ENCODE peak calls at places on chromosomes 4 and X, in four cellular contexts. One of them, this sample, is unnamed.

GRCh38 chr4:95213361-95213760 is 335.4 kb downstream of the UNC5C start:
- DNase-seq in HepG2: no peak
- DNase-seq in K562: no peak
- DNase-seq in WTC11: no peak
- DNase-seq in this sample: no peak

GRCh38 chrX:145620666-145621065 is 197.0 kb upstream of the SLITRK2 start:
- DNase-seq in HepG2: no peak
- DNase-seq in K562: no peak
- DNase-seq in WTC11: no peak
- DNase-seq in this sample: no peak

GRCh38 chr4:155608231-155608885 is 58.3 kb upstream of the GUCY1A1 start:
- DNase-seq in HepG2: no peak
- DNase-seq in K562: no peak
- DNase-seq in WTC11: no peak
- DNase-seq in this sample: no peak

GRCh38 chrX:134908235-134908834 is 82.5 kb upstream of the SMIM10 start:
- DNase-seq in HepG2: no peak
- DNase-seq in K562: peak
- DNase-seq in WTC11: no peak
- DNase-seq in this sample: peak

GRCh38 chrX:68146054-68146453 is 287.2 kb downstream of the OPHN1 start:
- DNase-seq in HepG2: peak
- DNase-seq in K562: no peak
- DNase-seq in WTC11: no peak
- DNase-seq in this sample: peak

GRCh38 chrX:46831620-46832327 is 5.1 kb upstream of the RP2 start:
- DNase-seq in HepG2: no peak
- DNase-seq in K562: no peak
- DNase-seq in WTC11: no peak
- DNase-seq in this sample: no peak

GRCh38 chrX:121389976-121390709 is 342.7 kb downstream of the GLUD2 start:
- DNase-seq in HepG2: peak
- DNase-seq in K562: no peak
- DNase-seq in WTC11: no peak
- DNase-seq in this sample: no peak

GRCh38 chr4:169044723-169045447 is 34.8 kb upstream of the CBR4 start:
- DNase-seq in HepG2: no peak
- DNase-seq in K562: no peak
- DNase-seq in WTC11: no peak
- DNase-seq in this sample: no peak

GRCh38 chr4:185464184-185464583 is 7.3 kb downstream of the CCDC110 start:
- DNase-seq in HepG2: no peak
- DNase-seq in K562: no peak
- DNase-seq in WTC11: peak
- DNase-seq in this sample: no peak

GRCh38 chr4:168797176-168797575 is 212.9 kb downstream of the CBR4 start:
- DNase-seq in HepG2: peak
- DNase-seq in K562: no peak
- DNase-seq in WTC11: no peak
- DNase-seq in this sample: peak

GRCh38 chr4:74423101-74423500 is 21.8 kb upstream of the AREG start:
- DNase-seq in HepG2: no peak
- DNase-seq in K562: no peak
- DNase-seq in WTC11: no peak
- DNase-seq in this sample: no peak
- TF ChIP-seq HMGXB4 in HepG2: no peak
- TF ChIP-seq HMGXB4 in K562: no peak
- TF ChIP-seq HMGXB4 in WTC11: no peak
- TF ChIP-seq HMGXB4 in this sample: no peak

GRCh38 chrX:44183329-44183728 is 160.1 kb downstream of the EFHC2 start:
- DNase-seq in HepG2: no peak
- DNase-seq in K562: no peak
- DNase-seq in WTC11: no peak
- DNase-seq in this sample: no peak
- TF ChIP-seq HMGXB4 in HepG2: no peak
- TF ChIP-seq HMGXB4 in K562: no peak
- TF ChIP-seq HMGXB4 in WTC11: no peak
- TF ChIP-seq HMGXB4 in this sample: no peak

GRCh38 chr4:128527356-128527755 is 239.7 kb upstream of the PGRMC2 start:
- DNase-seq in HepG2: no peak
- DNase-seq in K562: no peak
- DNase-seq in WTC11: no peak
- DNase-seq in this sample: no peak

GRCh38 chr4:128525939-128526630 is 238.5 kb upstream of the PGRMC2 start:
- DNase-seq in HepG2: no peak
- DNase-seq in K562: no peak
- DNase-seq in WTC11: no peak
- DNase-seq in this sample: no peak

GRCh38 chr4:128525387-128525786 is 237.8 kb upstream of the PGRMC2 start:
- DNase-seq in HepG2: no peak
- DNase-seq in K562: peak
- DNase-seq in WTC11: no peak
- DNase-seq in this sample: no peak

GRCh38 chr4:128528177-128528576 is 240.6 kb upstream of the PGRMC2 start:
- DNase-seq in HepG2: no peak
- DNase-seq in K562: no peak
- DNase-seq in WTC11: no peak
- DNase-seq in this sample: no peak

GRCh38 chr4:128528793-128529553 is 241.4 kb upstream of the PGRMC2 start:
- DNase-seq in HepG2: peak
- DNase-seq in K562: no peak
- DNase-seq in WTC11: no peak
- DNase-seq in this sample: peak
- TF ChIP-seq HMGXB4 in HepG2: no peak
- TF ChIP-seq HMGXB4 in K562: no peak
- TF ChIP-seq HMGXB4 in WTC11: no peak
- TF ChIP-seq HMGXB4 in this sample: no peak

DNA sequence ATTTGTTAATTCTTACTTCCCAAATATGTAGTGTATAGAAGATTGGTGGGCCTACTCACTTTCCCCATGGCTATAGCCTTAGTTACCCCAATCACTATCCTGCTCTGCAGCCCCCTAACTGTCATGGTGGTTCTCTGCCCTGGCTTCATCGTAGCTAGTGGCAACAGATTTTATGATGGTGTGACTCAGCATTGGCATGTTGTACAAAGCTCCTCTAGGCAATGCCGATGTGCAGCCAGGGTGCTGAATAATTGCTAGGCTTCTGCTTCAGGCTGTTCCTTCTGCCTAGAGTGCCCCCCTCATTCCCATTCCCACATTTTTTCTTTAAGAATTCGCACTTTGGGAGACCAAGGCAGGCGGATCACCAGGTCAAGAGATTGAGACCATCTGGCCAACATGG is 35.2 kb downstream of the AFF2 start:
- DNase-seq in HepG2: no peak
- DNase-seq in K562: no peak
- DNase-seq in WTC11: no peak
- DNase-seq in this sample: no peak
- TF ChIP-seq HMGXB4 in HepG2: no peak
- TF ChIP-seq HMGXB4 in K562: no peak
- TF ChIP-seq HMGXB4 in WTC11: no peak
- TF ChIP-seq HMGXB4 in this sample: no peak

GRCh38 chr4:173213296-173213695 is 44.7 kb downstream of the GALNT7 start:
- DNase-seq in HepG2: no peak
- DNase-seq in K562: no peak
- DNase-seq in WTC11: no peak
- DNase-seq in this sample: no peak

GRCh38 chr4:173212379-173212778 is 43.8 kb downstream of the GALNT7 start:
- DNase-seq in HepG2: no peak
- DNase-seq in K562: no peak
- DNase-seq in WTC11: no peak
- DNase-seq in this sample: no peak

GRCh38 chr4:173214231-173214630 is 45.6 kb downstream of the GALNT7 start:
- DNase-seq in HepG2: no peak
- DNase-seq in K562: peak
- DNase-seq in WTC11: no peak
- DNase-seq in this sample: no peak

GRCh38 chr4:173217075-173217474 is 48.5 kb downstream of the GALNT7 start:
- DNase-seq in HepG2: no peak
- DNase-seq in K562: no peak
- DNase-seq in WTC11: no peak
- DNase-seq in this sample: no peak

GRCh38 chr4:173214661-173215060 is 46.0 kb downstream of the GALNT7 start:
- DNase-seq in HepG2: no peak
- DNase-seq in K562: no peak
- DNase-seq in WTC11: no peak
- DNase-seq in this sample: no peak
- TF ChIP-seq HMGXB4 in HepG2: no peak
- TF ChIP-seq HMGXB4 in K562: no peak
- TF ChIP-seq HMGXB4 in WTC11: no peak
- TF ChIP-seq HMGXB4 in this sample: no peak

DNA sequence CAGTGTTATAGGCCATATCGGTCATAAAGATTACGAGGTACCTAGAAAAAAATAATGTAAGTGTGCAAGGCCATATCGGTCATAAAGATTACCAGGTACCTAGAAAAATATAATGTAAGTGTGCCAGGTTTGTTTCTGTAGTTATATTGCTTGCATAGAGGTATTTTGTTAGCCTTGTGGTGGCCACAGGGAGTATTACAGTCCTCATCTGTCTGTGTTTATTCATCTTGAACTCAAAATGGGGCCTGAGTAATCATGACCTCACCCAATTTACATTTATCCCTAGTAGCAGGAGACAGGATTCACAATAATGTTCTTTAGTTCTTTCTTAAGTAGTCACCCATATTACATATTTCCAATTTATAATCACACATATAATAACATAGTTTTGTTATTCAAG is 459.7 kb downstream of the MID1IP1 start:
- DNase-seq in HepG2: no peak
- DNase-seq in K562: peak
- DNase-seq in WTC11: no peak
- DNase-seq in this sample: no peak
- TF ChIP-seq HMGXB4 in HepG2: no peak
- TF ChIP-seq HMGXB4 in K562: no peak
- TF ChIP-seq HMGXB4 in WTC11: no peak
- TF ChIP-seq HMGXB4 in this sample: no peak

DNA sequence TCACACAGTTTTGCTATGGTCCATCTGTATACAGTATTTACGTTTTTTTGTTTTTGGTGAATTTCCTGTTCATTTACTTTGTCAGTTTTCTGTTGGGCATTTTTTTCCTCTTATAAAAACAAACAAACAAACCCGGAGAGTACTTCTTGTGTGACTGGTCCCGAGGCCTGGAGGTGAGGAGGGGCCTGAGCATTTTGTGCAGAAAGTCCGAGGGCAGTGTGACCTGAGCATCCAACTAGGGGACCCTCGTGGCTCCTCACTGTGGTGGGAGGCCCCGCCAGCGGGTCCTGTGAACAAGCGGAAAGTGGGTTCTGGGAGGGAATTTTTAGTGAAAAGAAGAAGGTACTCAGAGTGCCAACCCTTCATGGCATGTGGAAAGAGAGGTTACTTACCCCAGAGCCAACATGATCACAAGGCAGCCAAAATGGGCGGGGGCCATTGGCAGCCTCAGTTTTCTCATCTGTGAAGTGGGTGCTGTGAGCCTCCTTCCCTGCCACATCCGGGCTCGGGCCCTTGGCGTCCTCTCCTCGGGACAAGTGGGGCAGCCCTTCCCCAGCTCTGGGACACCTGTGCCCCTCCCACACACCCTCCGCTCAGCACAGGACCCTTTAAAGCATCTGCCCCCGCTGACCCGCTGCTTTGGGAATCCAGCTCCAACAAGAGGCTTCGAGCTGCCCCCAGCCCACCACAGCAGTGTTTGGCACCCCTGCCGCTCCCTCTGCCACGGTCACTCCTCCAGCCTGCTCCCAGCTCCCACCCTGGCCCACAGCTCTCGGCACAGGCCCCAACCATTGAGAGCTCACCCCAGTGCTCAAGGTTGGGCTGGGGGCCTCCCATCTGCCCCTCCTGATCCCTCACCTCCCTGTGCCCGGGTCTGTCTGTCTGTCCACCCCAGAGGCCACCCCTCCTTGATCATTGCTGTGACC is 22.8 kb upstream of the GPR78 start:
- DNase-seq in HepG2: no peak
- DNase-seq in K562: no peak
- DNase-seq in WTC11: no peak
- DNase-seq in this sample: no peak
- TF ChIP-seq HMGXB4 in HepG2: no peak
- TF ChIP-seq HMGXB4 in K562: no peak
- TF ChIP-seq HMGXB4 in WTC11: no peak
- TF ChIP-seq HMGXB4 in this sample: no peak

GRCh38 chr4:174828845-174829701 is at the start of gene GLRA3:
- DNase-seq in HepG2: peak
- DNase-seq in K562: peak
- DNase-seq in WTC11: peak
- DNase-seq in this sample: peak
- TF ChIP-seq HMGXB4 in HepG2: no peak
- TF ChIP-seq HMGXB4 in K562: no peak
- TF ChIP-seq HMGXB4 in WTC11: peak
- TF ChIP-seq HMGXB4 in this sample: no peak

GRCh38 chr4:102036619-102037376 is 246.3 kb downstream of the BANK1 start:
- DNase-seq in HepG2: no peak
- DNase-seq in K562: no peak
- DNase-seq in WTC11: no peak
- DNase-seq in this sample: no peak
- TF ChIP-seq HMGXB4 in HepG2: no peak
- TF ChIP-seq HMGXB4 in K562: no peak
- TF ChIP-seq HMGXB4 in WTC11: no peak
- TF ChIP-seq HMGXB4 in this sample: no peak

This sample was measured in A549.